ENCODE peak calls at places on chromosomes 6 and 20, in five cellular contexts. B, A, Y, X and C are unnamed samples.

GRCh38 chr6:147201885-147202515 is 2.2 kb upstream of the STXBP5 start:
- DNase-seq in B (no peak), X (no peak), A (no peak), Y (no peak), C (no peak)

GRCh38 chr6:46279874-46280273 is 109.1 kb upstream of the ENPP5 start:
- DNase-seq in A (no peak), Y (no peak), X (no peak), B (no peak), C (no peak)

GRCh38 chr6:80250391-80250997 is 144.0 kb downstream of the BCKDHB start:
- DNase-seq in B (no peak), X (no peak), Y (no peak), A (no peak), C (no peak)

GRCh38 chr6:158662607-158663464 is 13.0 kb downstream of the SYTL3 start:
- DNase-seq in X (no peak), B (no peak), Y (no peak), A (no peak), C (no peak)

GRCh38 chr6:128657181-128657580 is 136.8 kb upstream of the PTPRK start:
- DNase-seq in Y (no peak), B (no peak), X (no peak), A (no peak), C (no peak)

GRCh38 chr6:47144306-47144705 is 102.2 kb upstream of the ADGRF1 start:
- DNase-seq in B (no peak), Y (no peak), X (no peak), A (no peak), C (no peak)

GRCh38 chr6:130913119-130913518 is 85.9 kb downstream of the SMLR1 start:
- DNase-seq in X (no peak), B (no peak), Y (no peak), A (no peak), C (peak)

GRCh38 chr20:47993817-47994216 is 208.5 kb upstream of the SULF2 start:
- DNase-seq in X (no peak), B (no peak), Y (no peak), A (no peak), C (no peak)

GRCh38 chr6:144585217-144585814 is 300.2 kb downstream of the UTRN start:
- DNase-seq in A (peak), Y (no peak), X (no peak), B (no peak), C (no peak)

GRCh38 chr6:17673543-17674254 is 33.0 kb downstream of the NUP153 start:
- DNase-seq in Y (no peak), A (no peak), B (no peak), X (no peak), C (no peak)

GRCh38 chr20:19990911-19991707 is 26.1 kb upstream of the NAA20 start:
- DNase-seq in Y (no peak), A (no peak), B (no peak), X (no peak), C (no peak)

GRCh38 chr6:109036588-109037320 is 57.9 kb downstream of the SESN1 start:
- DNase-seq in Y (no peak), A (no peak), B (no peak), X (no peak), C (no peak)

GRCh38 chr6:107447663-107448216 is 11.6 kb downstream of the PDSS2 start:
- DNase-seq in A (no peak), B (no peak), X (no peak), Y (no peak), C (no peak)